ENCODE peak calls at places on chromosome 13, in five cellular contexts. One of them, this sample, is unnamed.

GRCh38 chr13:48817166-48817802 is 158.4 kb upstream of the FNDC3A start:
- DNase-seq in GM23338: no peak
- DNase-seq in ascending aorta: no peak
- DNase-seq in K562: no peak
- DNase-seq in ovary: no peak
- DNase-seq in this sample: no peak

GRCh38 chr13:92097337-92097903 is 699.0 kb downstream of the GPC5 start:
- DNase-seq in GM23338: no peak
- DNase-seq in ascending aorta: no peak
- DNase-seq in K562: no peak
- DNase-seq in ovary: no peak
- DNase-seq in this sample: peak; percentile 13

GRCh38 chr13:26599403-26599802 is 41.9 kb downstream of the WASF3 start:
- DNase-seq in GM23338: no peak
- DNase-seq in ascending aorta: no peak
- DNase-seq in K562: no peak
- DNase-seq in ovary: no peak
- DNase-seq in this sample: no peak

GRCh38 chr13:100529666-100530065 is 58.9 kb downstream of the GGACT start:
- DNase-seq in GM23338: no peak
- DNase-seq in ascending aorta: no peak
- DNase-seq in K562: no peak
- DNase-seq in ovary: no peak
- DNase-seq in this sample: no peak

GRCh38 chr13:45368571-45368970 is 27.6 kb upstream of the TPT1 start:
- DNase-seq in GM23338: no peak
- DNase-seq in ascending aorta: no peak
- DNase-seq in K562: no peak
- DNase-seq in ovary: no peak
- DNase-seq in this sample: peak; percentile 36

GRCh38 chr13:94674609-94675348 is 37.6 kb downstream of the SOX21 start:
- DNase-seq in GM23338: peak; percentile 94
- DNase-seq in ascending aorta: no peak
- DNase-seq in K562: peak; percentile 78
- DNase-seq in ovary: no peak
- DNase-seq in this sample: no peak

GRCh38 chr13:105135852-105136251 is 1399.6 kb downstream of the EFNB2 start:
- DNase-seq in GM23338: no peak
- DNase-seq in ascending aorta: no peak
- DNase-seq in K562: no peak
- DNase-seq in ovary: no peak
- DNase-seq in this sample: no peak

GRCh38 chr13:112452380-112453206 is 76.4 kb downstream of the SPACA7 start:
- DNase-seq in GM23338: no peak
- DNase-seq in ascending aorta: no peak
- DNase-seq in K562: no peak
- DNase-seq in ovary: no peak
- DNase-seq in this sample: no peak

GRCh38 chr13:63167699-63168337 is 1752.2 kb upstream of the PCDH20 start:
- DNase-seq in GM23338: peak; percentile 81
- DNase-seq in ascending aorta: no peak
- DNase-seq in K562: no peak
- DNase-seq in ovary: no peak
- DNase-seq in this sample: no peak

GRCh38 chr13:113178070-113178895 is 19.8 kb downstream of the PROZ start:
- DNase-seq in GM23338: no peak
- DNase-seq in ascending aorta: no peak
- DNase-seq in K562: no peak
- DNase-seq in ovary: no peak
- DNase-seq in this sample: peak; percentile 40

GRCh38 chr13:25153736-25154135 is 18.4 kb downstream of the AMER2 start:
- DNase-seq in GM23338: peak; percentile 59
- DNase-seq in ascending aorta: no peak
- DNase-seq in K562: no peak
- DNase-seq in ovary: no peak
- DNase-seq in this sample: no peak

GRCh38 chr13:23794267-23795161 is 94.7 kb downstream of the MIPEP start:
- DNase-seq in GM23338: no peak
- DNase-seq in ascending aorta: no peak
- DNase-seq in K562: no peak
- DNase-seq in ovary: no peak
- DNase-seq in this sample: peak; percentile 51

GRCh38 chr13:23616228-23616627 is 46.0 kb downstream of the TNFRSF19 start:
- DNase-seq in GM23338: no peak
- DNase-seq in ascending aorta: no peak
- DNase-seq in K562: no peak
- DNase-seq in ovary: no peak
- DNase-seq in this sample: no peak

GRCh38 chr13:42895781-42896180 is 96.3 kb downstream of the EPSTI1 start:
- DNase-seq in GM23338: no peak
- DNase-seq in ascending aorta: no peak
- DNase-seq in K562: no peak
- DNase-seq in ovary: no peak
- DNase-seq in this sample: no peak

GRCh38 chr13:110137677-110138008 is 169.3 kb downstream of the COL4A1 start:
- DNase-seq in GM23338: no peak
- DNase-seq in ascending aorta: no peak
- DNase-seq in K562: peak; percentile 38
- DNase-seq in ovary: no peak
- DNase-seq in this sample: no peak
- TF ChIP-seq CTCF in GM23338: peak; percentile 45
- TF ChIP-seq CTCF in ascending aorta: no peak
- TF ChIP-seq CTCF in K562: peak; percentile 29
- TF ChIP-seq CTCF in ovary: no peak
- TF ChIP-seq CTCF in this sample: peak; percentile 45

DNA sequence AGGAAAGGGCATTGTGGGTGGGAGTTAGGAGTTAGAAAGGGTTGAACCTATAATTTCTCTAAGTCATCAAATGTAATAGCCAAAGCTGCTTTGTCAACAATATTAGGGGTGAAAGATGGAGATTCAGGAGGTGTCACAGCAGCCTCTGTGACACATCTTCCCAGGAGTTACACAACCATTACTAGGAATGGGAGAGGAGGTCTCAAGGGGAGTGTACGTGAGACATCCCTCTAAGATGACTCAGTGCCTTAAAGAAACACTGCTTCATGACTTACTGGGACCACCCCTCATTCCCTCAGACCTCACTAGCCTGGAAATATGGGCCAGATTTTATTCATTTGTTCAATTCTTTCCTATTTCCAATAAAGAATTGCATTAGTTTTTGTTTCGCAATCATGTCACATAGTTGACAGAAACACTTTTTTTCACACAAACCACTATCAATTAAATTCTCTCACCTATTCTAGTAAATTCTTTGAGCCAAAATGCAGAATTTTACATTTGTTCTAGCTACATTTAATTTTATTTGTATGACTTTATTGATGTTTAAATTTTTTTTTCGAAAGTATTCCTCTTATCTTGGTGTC is 30.2 kb upstream of the OLFM4 start:
- DNase-seq in GM23338: no peak
- DNase-seq in ascending aorta: no peak
- DNase-seq in K562: no peak
- DNase-seq in ovary: no peak
- DNase-seq in this sample: no peak
- H3K4me1 ChIP-seq in GM23338: peaks cover 17% of the 10 kb centered on the region
- H3K4me1 ChIP-seq in ascending aorta: no peaks in the 10 kb centered on the region
- H3K4me1 ChIP-seq in K562: no peaks in the 10 kb centered on the region
- H3K4me1 ChIP-seq in ovary: no peaks in the 10 kb centered on the region
- H3K4me1 ChIP-seq in this sample: no peaks in the 10 kb centered on the region

DNA sequence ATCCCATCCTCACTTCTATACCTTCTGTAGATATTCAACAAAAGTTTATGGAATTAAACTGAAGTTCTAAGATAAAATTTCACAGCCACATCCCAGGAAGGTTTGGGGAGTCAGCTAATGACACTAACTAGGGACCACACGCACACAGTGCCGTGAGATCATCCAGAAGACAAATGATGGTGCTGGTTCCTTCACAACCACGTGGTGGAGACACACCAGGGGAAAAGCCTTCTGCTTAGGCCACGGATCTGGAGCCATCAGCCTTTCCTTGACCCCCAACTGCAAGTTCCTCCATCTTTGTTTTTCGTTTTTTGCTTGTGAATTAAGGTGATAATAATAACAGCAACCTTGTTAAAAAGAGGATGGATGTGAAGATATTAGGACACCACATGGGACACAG is 241.6 kb upstream of the MAB21L1 start:
- DNase-seq in GM23338: no peak
- DNase-seq in ascending aorta: no peak
- DNase-seq in K562: no peak
- DNase-seq in ovary: no peak
- DNase-seq in this sample: no peak
- TF ChIP-seq CTCF in GM23338: no peak
- TF ChIP-seq CTCF in ascending aorta: no peak
- TF ChIP-seq CTCF in K562: no peak
- TF ChIP-seq CTCF in ovary: no peak
- TF ChIP-seq CTCF in this sample: no peak

GRCh38 chr13:75263741-75264407 is 218.1 kb downstream of the TBC1D4 start:
- DNase-seq in GM23338: no peak
- DNase-seq in ascending aorta: no peak
- DNase-seq in K562: no peak
- DNase-seq in ovary: no peak
- DNase-seq in this sample: no peak
- H3K4me1 ChIP-seq in GM23338: no peaks in the 10 kb centered on the region
- H3K4me1 ChIP-seq in ascending aorta: no peaks in the 10 kb centered on the region
- H3K4me1 ChIP-seq in K562: no peaks in the 10 kb centered on the region
- H3K4me1 ChIP-seq in ovary: no peaks in the 10 kb centered on the region
- H3K4me1 ChIP-seq in this sample: no peaks in the 10 kb centered on the region

GRCh38 chr13:98751397-98752110 is 918 bp downstream of the SLC15A1 start:
- DNase-seq in GM23338: peak; percentile 74
- DNase-seq in ascending aorta: no peak
- DNase-seq in K562: no peak
- DNase-seq in ovary: no peak
- DNase-seq in this sample: peak; percentile 28
- TF ChIP-seq CTCF in GM23338: no peak
- TF ChIP-seq CTCF in ascending aorta: no peak
- TF ChIP-seq CTCF in K562: no peak
- TF ChIP-seq CTCF in ovary: no peak
- TF ChIP-seq CTCF in this sample: no peak

GRCh38 chr13:98299954-98300350 is 122.9 kb upstream of the RNF113B start:
- DNase-seq in GM23338: no peak
- DNase-seq in ascending aorta: no peak
- DNase-seq in K562: no peak
- DNase-seq in ovary: no peak
- DNase-seq in this sample: no peak

GRCh38 chr13:98298599-98298998 is 121.5 kb upstream of the RNF113B start:
- DNase-seq in GM23338: no peak
- DNase-seq in ascending aorta: no peak
- DNase-seq in K562: no peak
- DNase-seq in ovary: no peak
- DNase-seq in this sample: peak; percentile 19

GRCh38 chr13:98301721-98302120 is 124.7 kb upstream of the RNF113B start:
- DNase-seq in GM23338: no peak
- DNase-seq in ascending aorta: no peak
- DNase-seq in K562: no peak
- DNase-seq in ovary: no peak
- DNase-seq in this sample: no peak

GRCh38 chr13:98300956-98301641 is 124.0 kb upstream of the RNF113B start:
- DNase-seq in GM23338: no peak
- DNase-seq in ascending aorta: no peak
- DNase-seq in K562: no peak
- DNase-seq in ovary: no peak
- DNase-seq in this sample: peak; percentile 33

DNA sequence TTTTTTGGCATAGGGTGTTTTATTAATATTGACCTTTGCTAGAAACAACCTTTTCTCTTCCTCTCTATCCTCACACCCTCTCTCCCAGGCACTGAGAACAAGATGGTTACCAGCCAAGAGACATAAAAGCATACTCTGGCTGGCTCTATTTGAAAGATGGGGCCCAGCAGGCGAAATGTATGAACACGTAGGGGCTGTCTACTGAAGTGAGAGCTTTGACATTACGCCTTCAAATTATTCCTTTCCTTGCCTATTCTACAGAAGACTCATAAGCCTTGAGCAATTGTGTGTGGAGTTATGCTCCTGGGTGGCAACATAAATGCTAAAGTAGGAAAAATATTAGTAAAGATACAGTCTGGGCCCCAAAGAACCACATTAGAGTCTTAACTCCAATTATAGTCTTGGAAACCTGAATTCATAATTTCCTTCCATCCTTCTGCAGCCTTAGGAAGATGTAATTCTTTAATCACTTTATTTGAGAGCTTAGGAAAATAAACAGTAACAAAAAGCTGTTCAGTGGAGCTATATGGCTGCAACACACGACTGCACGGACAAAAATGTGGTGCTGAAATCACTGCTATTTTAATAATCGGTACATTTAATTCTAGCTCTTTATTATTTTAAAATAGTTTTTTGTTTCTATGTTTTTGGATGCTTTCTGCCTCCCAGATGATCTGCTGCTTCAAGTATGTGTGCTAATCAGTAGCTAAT is 122.3 kb upstream of the RNF113B start:
- DNase-seq in GM23338: no peak
- DNase-seq in ascending aorta: no peak
- DNase-seq in K562: no peak
- DNase-seq in ovary: no peak
- DNase-seq in this sample: no peak
- H3K4me1 ChIP-seq in GM23338: peaks cover 19% of the 10 kb centered on the region
- H3K4me1 ChIP-seq in ascending aorta: no peaks in the 10 kb centered on the region
- H3K4me1 ChIP-seq in K562: no peaks in the 10 kb centered on the region
- H3K4me1 ChIP-seq in ovary: peaks cover 5% of the 10 kb centered on the region
- H3K4me1 ChIP-seq in this sample: no peaks in the 10 kb centered on the region

GRCh38 chr13:30289533-30289932 is 17.8 kb downstream of the KATNAL1 start:
- DNase-seq in GM23338: no peak
- DNase-seq in ascending aorta: no peak
- DNase-seq in K562: no peak
- DNase-seq in ovary: no peak
- DNase-seq in this sample: no peak
- TF ChIP-seq CTCF in GM23338: no peak
- TF ChIP-seq CTCF in ascending aorta: no peak
- TF ChIP-seq CTCF in K562: no peak
- TF ChIP-seq CTCF in ovary: no peak
- TF ChIP-seq CTCF in this sample: no peak

GRCh38 chr13:114339779-114340534 is 25.7 kb downstream of the CHAMP1 start:
- DNase-seq in GM23338: peak; percentile 47
- DNase-seq in ascending aorta: no peak
- DNase-seq in K562: no peak
- DNase-seq in ovary: no peak
- DNase-seq in this sample: peak; percentile 20
- H3K4me1 ChIP-seq in GM23338: peaks cover 9% of the 10 kb centered on the region
- H3K4me1 ChIP-seq in ascending aorta: no peaks in the 10 kb centered on the region
- H3K4me1 ChIP-seq in K562: no peaks in the 10 kb centered on the region
- H3K4me1 ChIP-seq in ovary: no peaks in the 10 kb centered on the region
- H3K4me1 ChIP-seq in this sample: no peaks in the 10 kb centered on the region

This sample was measured in foreskin keratinocyte.